ENCODE peak calls at places on chromosome X, in seven cellular contexts. H is mesendoderm, Z is lower lobe of right lung, F is GM12878, T is endothelial cell of umbilical vein, Q is astrocyte, I is transverse colon. C is an unnamed sample.

GRCh38 chrX:39688219-39688575 is 409.6 kb downstream of the BCOR start:
- DNase-seq in H (no peak), Z (no peak), F (no peak), T (no peak), Q (no peak), I (no peak), C (no peak)

GRCh38 chrX:6729581-6729980 is 194.7 kb upstream of the VCX3A start:
- DNase-seq in H (peak; percentile 15), Z (no peak), F (no peak), T (no peak), Q (no peak), I (no peak), C (no peak)

GRCh38 chrX:1679238-1679637 is 64.4 kb downstream of the ASMT start:
- DNase-seq in H (no peak), Z (no peak), F (no peak), T (no peak), Q (no peak), I (no peak), C (peak; percentile 58)

GRCh38 chrX:87299563-87300160 is 217.9 kb upstream of the KLHL4 start:
- DNase-seq in H (peak; percentile 3), Z (no peak), F (no peak), T (peak; percentile 12), Q (no peak), I (no peak), C (no peak)

GRCh38 chrX:39900788-39901170 is 197.0 kb downstream of the BCOR start:
- DNase-seq in H (no peak), Z (no peak), F (no peak), T (no peak), Q (no peak), I (no peak), C (no peak)

GRCh38 chrX:28854637-28855036 is 267.4 kb downstream of the IL1RAPL1 start:
- DNase-seq in H (no peak), Z (no peak), F (no peak), T (no peak), Q (peak; percentile 22), I (no peak), C (no peak)

GRCh38 chrX:26253526-26253925 is 37.6 kb downstream of the MAGEB5 start:
- DNase-seq in H (no peak), Z (no peak), F (no peak), T (peak; percentile 17), Q (no peak), I (no peak), C (no peak)

GRCh38 chrX:39759526-39760224 is 338.1 kb downstream of the BCOR start:
- DNase-seq in H (no peak), Z (peak; percentile 52), F (no peak), T (peak; percentile 76), Q (peak; percentile 79), I (no peak), C (no peak)

GRCh38 chrX:19595036-19595435 is 79.7 kb upstream of the MAP3K15 start:
- DNase-seq in H (no peak), Z (no peak), F (no peak), T (no peak), Q (no peak), I (no peak), C (no peak)

GRCh38 chrX:2677764-2678163 is 13.3 kb upstream of the CD99 start:
- DNase-seq in H (peak; percentile 53), Z (peak; percentile 55), F (no peak), T (peak; percentile 79), Q (peak; percentile 97), I (peak; percentile 53), C (no peak)

GRCh38 chrX:74232859-74233258 is 71.1 kb upstream of the ZCCHC13 start:
- DNase-seq in H (peak; percentile 47), Z (no peak), F (no peak), T (peak; percentile 33), Q (peak; percentile 35), I (no peak), C (no peak)

GRCh38 chrX:18146954-18147353 is 73.7 kb downstream of the BEND2 start:
- DNase-seq in H (peak; percentile 59), Z (no peak), F (no peak), T (no peak), Q (peak; percentile 2), I (no peak), C (peak; percentile 0)

GRCh38 chrX:118459494-118459893 is 36.1 kb upstream of the DOCK11 start:
- DNase-seq in H (peak; percentile 52), Z (no peak), F (peak; percentile 2), T (peak; percentile 12), Q (peak; percentile 8), I (no peak), C (no peak)

GRCh38 chrX:83509246-83509801 is 1.2 kb downstream of the POU3F4 start:
- DNase-seq in H (no peak), Z (no peak), F (no peak), T (no peak), Q (peak; percentile 10), I (no peak), C (no peak)

GRCh38 chrX:83510466-83511181 is 2.5 kb downstream of the POU3F4 start:
- DNase-seq in H (peak; percentile 32), Z (no peak), F (no peak), T (no peak), Q (no peak), I (no peak), C (no peak)

GRCh38 chrX:83511208-83511607 is 3.1 kb downstream of the POU3F4 start:
- DNase-seq in H (peak; percentile 63), Z (no peak), F (no peak), T (no peak), Q (peak; percentile 36), I (no peak), C (no peak)

GRCh38 chrX:83508006-83508405 is at the start of gene POU3F4:
- DNase-seq in H (peak; percentile 89), Z (no peak), F (no peak), T (no peak), Q (peak; percentile 75), I (no peak), C (no peak)

GRCh38 chrX:83508526-83509245 is 596 bp downstream of the POU3F4 start:
- DNase-seq in H (peak; percentile 37), Z (no peak), F (no peak), T (no peak), Q (no peak), I (no peak), C (no peak)
- H3K4me3 ChIP-seq in H (peak overlapping the region; percentile 35), Z (no peak overlapping the region), F (no peak overlapping the region), T (no peak overlapping the region), Q (peak overlapping the region; percentile 61), I (no peak overlapping the region), C (no peak overlapping the region)

GRCh38 chrX:123086768-123087167 is 97.3 kb upstream of the GRIA3 start:
- DNase-seq in H (no peak), Z (no peak), F (no peak), T (no peak), Q (no peak), I (no peak), C (no peak)

GRCh38 chrX:123083924-123084323 is 100.2 kb upstream of the GRIA3 start:
- DNase-seq in H (peak; percentile 55), Z (no peak), F (no peak), T (no peak), Q (peak; percentile 60), I (no peak), C (no peak)

GRCh38 chrX:123084797-123085196 is 99.3 kb upstream of the GRIA3 start:
- DNase-seq in H (no peak), Z (no peak), F (no peak), T (no peak), Q (peak; percentile 88), I (no peak), C (no peak)

GRCh38 chrX:123087326-123087725 is 96.8 kb upstream of the GRIA3 start:
- DNase-seq in H (no peak), Z (no peak), F (no peak), T (no peak), Q (peak; percentile 12), I (no peak), C (no peak)

GRCh38 chrX:123085311-123085940 is 98.7 kb upstream of the GRIA3 start:
- DNase-seq in H (peak; percentile 84), Z (no peak), F (no peak), T (no peak), Q (peak; percentile 19), I (no peak), C (no peak)
- H3K27me3 ChIP-seq in H (no peaks in the 10 kb centered on the region), Z (no peaks in the 10 kb centered on the region), F (no peaks in the 10 kb centered on the region), T (no peaks in the 10 kb centered on the region), Q (no peaks in the 10 kb centered on the region), I (no peaks in the 10 kb centered on the region), C (no peaks in the 10 kb centered on the region)

GRCh38 chrX:9339603-9340569 is 125.0 kb upstream of the TBL1X start:
- DNase-seq in H (no peak), Z (no peak), F (no peak), T (no peak), Q (no peak), I (peak; percentile 22), C (peak; percentile 74)

GRCh38 chrX:9338986-9339385 is 125.9 kb upstream of the TBL1X start:
- DNase-seq in H (no peak), Z (no peak), F (no peak), T (peak; percentile 1), Q (no peak), I (no peak), C (no peak)

GRCh38 chrX:9341305-9342201 is 123.3 kb upstream of the TBL1X start:
- DNase-seq in H (peak; percentile 47), Z (peak; percentile 82), F (peak; percentile 53), T (peak; percentile 54), Q (peak; percentile 22), I (peak; percentile 81), C (peak; percentile 76)

GRCh38 chrX:9342581-9343051 is 122.2 kb upstream of the TBL1X start:
- DNase-seq in H (peak; percentile 91), Z (peak; percentile 77), F (no peak), T (peak; percentile 54), Q (peak; percentile 71), I (peak; percentile 85), C (peak; percentile 66)

DNA sequence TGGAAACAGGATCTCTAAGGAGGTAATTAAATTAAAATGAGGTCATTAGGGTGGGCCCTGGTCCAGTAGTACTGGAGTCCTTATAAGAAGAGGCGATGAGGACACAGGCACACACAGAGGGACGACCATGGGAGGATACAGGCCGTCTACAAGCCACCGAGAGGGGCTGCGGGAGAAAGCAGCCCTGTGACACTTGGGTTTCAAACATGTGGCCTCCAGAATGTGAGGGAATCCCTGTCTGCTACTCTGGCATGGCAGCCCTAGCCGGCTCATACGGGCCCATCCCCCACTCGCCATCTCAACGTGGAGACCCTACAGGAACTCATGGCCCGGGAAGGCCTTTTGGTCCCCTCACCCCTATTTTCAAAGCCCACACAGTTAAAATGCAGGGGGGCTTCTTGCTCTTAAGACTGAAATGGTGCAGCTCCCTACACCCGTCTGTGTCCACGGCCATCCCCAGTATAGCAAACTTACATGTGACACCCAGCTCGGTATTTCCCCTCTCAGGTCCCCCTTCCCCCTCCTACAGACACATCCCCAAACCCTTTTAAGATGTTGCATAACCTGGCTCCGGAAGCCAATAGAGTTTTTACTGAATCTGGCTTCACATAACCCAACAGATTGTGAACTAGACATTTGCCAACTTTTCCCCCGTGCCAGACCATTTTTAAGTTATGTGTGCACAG is 124.1 kb upstream of the TBL1X start:
- DNase-seq in H (peak; percentile 47), Z (no peak), F (peak; percentile 5), T (peak; percentile 20), Q (peak; percentile 58), I (peak; percentile 26), C (peak; percentile 76)
- H3K4me3 ChIP-seq in H (no peak overlapping the region), Z (no peak overlapping the region), F (peak overlapping the region; percentile 16), T (no peak overlapping the region), Q (no peak overlapping the region), I (no peak overlapping the region), C (peak overlapping the region; percentile 4)

DNA sequence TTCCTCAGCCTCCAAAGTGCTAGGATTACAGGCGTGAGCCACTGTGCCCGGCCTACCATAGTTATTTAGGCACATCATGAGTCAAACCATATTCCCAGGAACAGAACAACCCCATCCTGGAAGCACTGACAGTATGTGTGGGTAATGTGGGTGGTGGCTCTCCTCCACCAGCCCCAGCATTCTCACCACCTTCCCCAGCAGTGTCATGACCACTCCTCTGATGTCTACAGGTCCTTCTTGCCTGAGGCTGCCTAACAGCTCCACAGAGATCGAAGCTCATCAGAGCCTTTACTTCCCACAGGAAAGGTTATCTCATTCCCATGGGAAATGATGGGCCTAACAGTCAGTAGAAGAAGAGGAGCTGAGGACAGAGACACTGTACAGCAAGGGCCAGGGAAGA is 129.5 kb upstream of the GPC4 start:
- DNase-seq in H (no peak), Z (no peak), F (no peak), T (no peak), Q (no peak), I (no peak), C (no peak)
- H3K27me3 ChIP-seq in H (no peaks in the 10 kb centered on the region), Z (no peaks in the 10 kb centered on the region), F (no peaks in the 10 kb centered on the region), T (no peaks in the 10 kb centered on the region), Q (no peaks in the 10 kb centered on the region), I (no peaks in the 10 kb centered on the region), C (no peaks in the 10 kb centered on the region)